ENCODE peak calls at places on chromosomes 7 and 10, in nine cellular contexts. B, K, H, A, R, D, L, T and N are unnamed samples.

GRCh38 chr10:96509017-96509641 is 4.6 kb downstream of the TLL2 start:
- DNase-seq in B (peak; percentile 78), K (no peak), H (peak; percentile 95), A (no peak), R (no peak), D (no peak), L (no peak), T (no peak), N (no peak)

GRCh38 chr10:84854439-84854838 is 526.0 kb downstream of the CCSER2 start:
- DNase-seq in B (no peak), K (no peak), H (no peak), A (no peak), R (no peak), D (no peak), L (no peak), T (no peak), N (no peak)

GRCh38 chr10:43202224-43202656 is 64.0 kb downstream of the CSGALNACT2 start:
- DNase-seq in B (no peak), K (peak; percentile 61), H (no peak), A (peak; percentile 13), R (no peak), D (peak; percentile 31), L (no peak), T (peak; percentile 32), N (peak; percentile 49)

GRCh38 chr10:71143170-71143569 is 69.2 kb upstream of the UNC5B start:
- DNase-seq in B (no peak), K (no peak), H (no peak), A (no peak), R (peak; percentile 19), D (no peak), L (no peak), T (no peak), N (peak; percentile 66)

GRCh38 chr7:117092801-117093200 is 139.5 kb downstream of the ST7 start:
- DNase-seq in B (peak; percentile 84), K (no peak), H (no peak), A (no peak), R (no peak), D (no peak), L (no peak), T (no peak), N (no peak)

GRCh38 chr10:68202965-68203358 is 29.0 kb downstream of the ATOH7 start:
- DNase-seq in B (peak; percentile 78), K (no peak), H (peak; percentile 79), A (no peak), R (no peak), D (no peak), L (no peak), T (peak; percentile 35), N (no peak)

GRCh38 chr7:9149499-9150082 is 716.2 kb downstream of the NXPH1 start:
- DNase-seq in B (no peak), K (no peak), H (peak; percentile 22), A (no peak), R (no peak), D (no peak), L (no peak), T (no peak), N (no peak)

GRCh38 chr7:34837826-34838225 is 179.8 kb downstream of the NPSR1 start:
- DNase-seq in B (no peak), K (no peak), H (peak; percentile 63), A (no peak), R (no peak), D (no peak), L (no peak), T (no peak), N (no peak)

GRCh38 chr10:125007436-125007835 is 65.5 kb downstream of the ZRANB1 start:
- DNase-seq in B (no peak), K (no peak), H (no peak), A (no peak), R (no peak), D (no peak), L (no peak), T (no peak), N (no peak)

GRCh38 chr7:47508389-47509380 is 73.2 kb downstream of the TNS3 start:
- DNase-seq in B (peak; percentile 51), K (no peak), H (peak; percentile 44), A (no peak), R (no peak), D (no peak), L (no peak), T (no peak), N (no peak)

GRCh38 chr10:129864601-129865126 is 99.4 kb downstream of the EBF3 start:
- DNase-seq in B (peak; percentile 2), K (no peak), H (no peak), A (no peak), R (no peak), D (no peak), L (no peak), T (no peak), N (no peak)

GRCh38 chr10:85614981-85615380 is 751.6 kb downstream of the GRID1 start:
- DNase-seq in B (no peak), K (no peak), H (no peak), A (no peak), R (no peak), D (no peak), L (no peak), T (no peak), N (no peak)

GRCh38 chr7:94394399-94395140 is at the start of gene COL1A2:
- DNase-seq in B (peak; percentile 99), K (peak; percentile 91), H (peak; percentile 99), A (peak; percentile 34), R (peak; percentile 79), D (no peak), L (no peak), T (peak; percentile 32), N (peak; percentile 93)
- H3K4me3 ChIP-seq in B (peak within 1 kb of the TSS; percentile 81), K (peak within 1 kb of the TSS; percentile 52), H (peak within 1 kb of the TSS; percentile 100), A (no peak within 1 kb of the TSS), R (peak within 1 kb of the TSS; percentile 63), D (no peak within 1 kb of the TSS), L (no peak within 1 kb of the TSS), T (peak within 1 kb of the TSS; percentile 47), N (peak within 1 kb of the TSS; percentile 64)

DNA sequence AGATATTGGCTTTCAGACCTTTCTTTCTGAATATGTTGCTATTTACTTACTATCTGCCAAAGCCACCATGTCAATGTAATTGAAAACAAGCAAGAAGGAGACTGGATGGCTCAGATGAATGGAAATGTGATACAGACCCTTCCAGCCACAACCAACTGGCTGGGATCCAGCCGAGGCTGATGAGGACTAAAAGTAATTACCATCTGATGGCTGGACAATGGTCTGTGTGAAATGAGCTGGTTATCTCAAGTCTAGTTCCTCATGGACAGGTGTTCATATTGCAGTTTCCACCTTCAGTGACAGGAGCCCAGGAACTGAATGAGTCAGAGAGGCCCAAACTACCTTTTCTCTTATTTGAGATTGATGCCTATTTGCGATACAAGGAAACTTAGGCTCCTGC is 267.5 kb downstream of the GATA3 start:
- DNase-seq in B (no peak), K (no peak), H (no peak), A (no peak), R (no peak), D (no peak), L (no peak), T (no peak), N (no peak)
- H3K4me1 ChIP-seq in B (no peaks in the 10 kb centered on the region), K (no peaks in the 10 kb centered on the region), H (no peaks in the 10 kb centered on the region), A (no peaks in the 10 kb centered on the region), R (no peaks in the 10 kb centered on the region), D (no peaks in the 10 kb centered on the region), L (no peaks in the 10 kb centered on the region), T (no peaks in the 10 kb centered on the region), N (no peaks in the 10 kb centered on the region)

GRCh38 chr10:113273151-113273876 is 279.5 kb upstream of the HABP2 start:
- DNase-seq in B (no peak), K (no peak), H (peak; percentile 59), A (no peak), R (peak; percentile 32), D (no peak), L (no peak), T (peak; percentile 32), N (peak; percentile 64)
- H3K27ac ChIP-seq in B (no peak overlapping the region), K (no peak overlapping the region), H (no peak overlapping the region), A (no peak overlapping the region), R (peak overlapping the region; percentile 73), D (no peak overlapping the region), L (no peak overlapping the region), T (peak overlapping the region; percentile 35), N (peak overlapping the region; percentile 44)

GRCh38 chr10:30058111-30058510 is 1.3 kb downstream of the JCAD start:
- DNase-seq in B (no peak), K (no peak), H (no peak), A (no peak), R (no peak), D (no peak), L (no peak), T (no peak), N (no peak)

GRCh38 chr10:30055094-30055701 is 4.2 kb downstream of the JCAD start:
- DNase-seq in B (peak; percentile 67), K (no peak), H (peak; percentile 62), A (no peak), R (no peak), D (no peak), L (no peak), T (no peak), N (no peak)

GRCh38 chr10:30056281-30056680 is 3.1 kb downstream of the JCAD start:
- DNase-seq in B (peak; percentile 47), K (no peak), H (peak; percentile 47), A (no peak), R (no peak), D (no peak), L (no peak), T (no peak), N (no peak)

GRCh38 chr10:30057421-30057841 is 2.0 kb downstream of the JCAD start:
- DNase-seq in B (peak; percentile 40), K (no peak), H (peak; percentile 55), A (no peak), R (no peak), D (peak; percentile 79), L (peak; percentile 18), T (no peak), N (no peak)

GRCh38 chr10:30056767-30057355 is 2.5 kb downstream of the JCAD start:
- DNase-seq in B (no peak), K (no peak), H (peak; percentile 33), A (no peak), R (no peak), D (peak; percentile 60), L (no peak), T (no peak), N (no peak)
- H3K4me3 ChIP-seq in B (peak overlapping the region; percentile 99), K (no peak overlapping the region), H (peak overlapping the region; percentile 59), A (no peak overlapping the region), R (peak overlapping the region; percentile 76), D (peak overlapping the region; percentile 8), L (no peak overlapping the region), T (peak overlapping the region; percentile 74), N (peak overlapping the region; percentile 91)

DNA sequence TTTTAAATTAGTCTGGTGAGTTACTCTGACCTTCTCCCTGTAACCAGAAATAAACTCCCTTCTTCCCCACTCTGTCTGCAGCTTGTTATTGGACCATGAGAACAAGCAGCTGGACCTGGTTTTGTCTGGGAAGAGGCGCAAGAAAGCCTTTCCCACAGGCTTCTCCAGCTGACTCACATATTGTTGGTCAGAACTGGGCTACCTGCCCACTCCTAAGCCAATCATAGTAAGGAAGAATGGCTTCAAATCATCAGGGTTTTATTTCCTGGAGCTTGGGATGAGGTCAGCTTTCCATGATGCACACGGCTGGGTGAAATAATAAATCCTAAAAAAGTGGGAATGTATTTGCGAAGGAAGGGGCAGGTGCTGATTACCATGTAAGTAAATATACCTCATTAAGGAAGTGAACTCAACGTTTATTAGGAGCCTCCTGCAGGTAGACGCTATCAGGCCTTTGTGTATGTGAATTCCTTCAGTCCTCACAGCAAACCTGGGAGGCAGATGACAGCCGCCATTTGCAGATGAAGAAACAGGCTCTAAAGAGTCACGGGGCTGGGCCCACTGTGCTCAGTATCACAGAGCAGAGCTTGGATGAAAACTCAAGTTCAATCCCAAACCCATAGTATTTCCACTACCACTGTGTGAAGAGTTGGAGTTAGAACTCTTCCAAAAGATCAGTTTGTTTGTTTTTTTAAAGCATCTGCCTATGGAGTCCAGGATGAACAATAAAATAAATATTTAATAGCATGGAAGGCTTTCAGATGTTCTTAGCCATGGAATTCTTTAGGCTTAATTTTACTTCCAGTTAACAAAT is 32.7 kb downstream of the IL15RA start:
- DNase-seq in B (peak; percentile 100), K (peak; percentile 83), H (peak; percentile 100), A (peak; percentile 85), R (peak; percentile 93), D (peak; percentile 67), L (peak; percentile 34), T (peak; percentile 61), N (peak; percentile 89)
- H3K4me1 ChIP-seq in B (peaks cover 26% of the 10 kb centered on the region), K (peaks cover 12% of the 10 kb centered on the region), H (peaks cover 21% of the 10 kb centered on the region), A (peaks cover 9% of the 10 kb centered on the region), R (peaks cover 76% of the 10 kb centered on the region), D (peaks cover 16% of the 10 kb centered on the region), L (peaks cover 14% of the 10 kb centered on the region), T (peaks cover 71% of the 10 kb centered on the region), N (peaks cover 7% of the 10 kb centered on the region)